ENCODE peak calls at places on chromosomes 1 and 21, in four cellular contexts. H is ovary, Q is transverse colon, V is sigmoid colon. R is an unnamed sample.

GRCh38 chr1:11598461-11598860 is 55.8 kb downstream of the FBXO2 start:
- DNase-seq in Q (no peak), V (no peak), H (no peak), R (no peak)

GRCh38 chr1:21818661-21819060 is 6.6 kb downstream of the LDLRAD2 start:
- DNase-seq in Q (peak; percentile 67), H (no peak), V (no peak), R (no peak)

GRCh38 chr1:93317207-93317606 is 28.5 kb upstream of the DR1 start:
- DNase-seq in V (no peak), Q (peak; percentile 18), H (no peak), R (peak; percentile 40)

GRCh38 chr1:246602194-246602593 is 35.9 kb downstream of the CNST start:
- DNase-seq in V (no peak), H (no peak), Q (no peak), R (no peak)

GRCh38 chr1:204461331-204462228 is 33.0 kb downstream of the PIK3C2B start:
- DNase-seq in Q (no peak), V (no peak), H (no peak), R (no peak)

GRCh38 chr1:2801535-2802291 is at the start of gene TTC34:
- DNase-seq in V (peak; percentile 61), Q (peak; percentile 28), H (peak; percentile 14), R (no peak)

GRCh38 chr1:147534386-147534785 is 6.9 kb upstream of the BCL9 start:
- DNase-seq in H (no peak), Q (no peak), V (no peak), R (no peak)

GRCh38 chr21:34944015-34944755 is 104.9 kb downstream of the RUNX1 start:
- DNase-seq in V (no peak), H (no peak), Q (no peak), R (no peak)

GRCh38 chr1:6801998-6802397 is 16.7 kb downstream of the CAMTA1 start:
- DNase-seq in H (no peak), Q (no peak), V (no peak), R (no peak)

GRCh38 chr1:208243522-208243850 is 698 bp downstream of the PLXNA2 start:
- DNase-seq in V (no peak), Q (no peak), H (no peak), R (no peak)

GRCh38 chr1:56811331-56811730 is 7.9 kb downstream of the FYB2 start:
- DNase-seq in H (no peak), V (no peak), Q (no peak), R (no peak)

GRCh38 chr21:46056450-46056903 is 41.4 kb upstream of the COL6A2 start:
- DNase-seq in V (peak; percentile 98), H (peak; percentile 94), Q (peak; percentile 74), R (peak; percentile 65)

GRCh38 chr1:204150702-204151561 is 912 bp downstream of the ETNK2 start:
- DNase-seq in Q (no peak), V (no peak), H (peak; percentile 64), R (peak; percentile 60)

DNA sequence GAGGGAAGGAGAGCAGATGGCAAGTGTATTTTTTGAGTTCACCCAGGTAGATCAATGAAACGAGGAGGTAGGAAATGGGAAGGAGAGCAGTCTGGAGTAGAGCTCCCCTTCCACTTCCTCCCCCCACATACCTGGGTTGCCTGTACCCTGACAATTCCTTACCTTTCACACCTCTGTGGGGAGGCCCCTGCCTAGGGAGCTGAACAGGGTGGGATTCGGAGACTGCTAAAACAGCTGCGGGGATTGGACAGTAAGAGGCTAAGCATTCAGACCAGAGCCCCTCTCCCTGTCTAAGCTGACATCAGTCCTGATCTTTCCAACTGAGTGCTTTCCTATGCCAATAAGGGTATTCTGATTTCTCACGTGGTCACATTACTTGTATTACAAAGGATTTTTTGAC is 14.5 kb downstream of the RCSD1 start:
- DNase-seq in H (no peak), Q (no peak), V (no peak), R (no peak)
- TF ChIP-seq POLR2A in H (no peak), Q (no peak), V (no peak), R (no peak)

GRCh38 chr1:227945891-227946623 is 1.7 kb downstream of the WNT9A start:
- DNase-seq in V (peak; percentile 91), Q (peak; percentile 79), H (peak; percentile 77), R (no peak)
- TF ChIP-seq EP300 in V (no peak), Q (no peak), H (no peak), R (no peak)

GRCh38 chr1:110591956-110592355 is 14.2 kb downstream of the KCNA2 start:
- DNase-seq in H (no peak), Q (no peak), V (no peak), R (no peak)

GRCh38 chr1:110587906-110588305 is 18.3 kb downstream of the KCNA2 start:
- DNase-seq in V (no peak), H (no peak), Q (no peak), R (no peak)

GRCh38 chr1:110588991-110589390 is 17.2 kb downstream of the KCNA2 start:
- DNase-seq in V (no peak), H (no peak), Q (no peak), R (no peak)

GRCh38 chr1:110585426-110585825 is 20.7 kb downstream of the KCNA2 start:
- DNase-seq in Q (no peak), V (no peak), H (no peak), R (no peak)

DNA sequence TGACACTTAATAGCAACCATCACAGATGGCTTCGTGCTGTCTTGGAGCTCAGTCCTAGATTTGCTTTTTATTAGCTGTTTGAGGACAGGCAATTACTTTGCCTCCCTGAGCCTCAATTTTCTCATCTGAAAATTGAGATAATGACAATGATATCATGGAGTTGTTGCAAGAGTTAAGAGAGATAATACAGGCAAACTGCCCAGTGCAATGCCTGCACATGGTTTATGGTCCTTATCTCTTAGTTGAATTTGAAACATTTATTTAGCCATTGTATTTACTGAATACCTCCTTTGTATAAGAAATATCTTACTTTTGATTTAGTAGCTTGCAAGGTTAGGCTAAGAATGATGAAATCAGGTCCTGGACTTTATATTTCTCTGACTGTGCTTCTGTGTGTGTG is 17.7 kb downstream of the KCNA2 start:
- DNase-seq in Q (no peak), H (no peak), V (no peak), R (no peak)
- TF ChIP-seq POLR2A in Q (no peak), H (no peak), V (no peak), R (no peak)

DNA sequence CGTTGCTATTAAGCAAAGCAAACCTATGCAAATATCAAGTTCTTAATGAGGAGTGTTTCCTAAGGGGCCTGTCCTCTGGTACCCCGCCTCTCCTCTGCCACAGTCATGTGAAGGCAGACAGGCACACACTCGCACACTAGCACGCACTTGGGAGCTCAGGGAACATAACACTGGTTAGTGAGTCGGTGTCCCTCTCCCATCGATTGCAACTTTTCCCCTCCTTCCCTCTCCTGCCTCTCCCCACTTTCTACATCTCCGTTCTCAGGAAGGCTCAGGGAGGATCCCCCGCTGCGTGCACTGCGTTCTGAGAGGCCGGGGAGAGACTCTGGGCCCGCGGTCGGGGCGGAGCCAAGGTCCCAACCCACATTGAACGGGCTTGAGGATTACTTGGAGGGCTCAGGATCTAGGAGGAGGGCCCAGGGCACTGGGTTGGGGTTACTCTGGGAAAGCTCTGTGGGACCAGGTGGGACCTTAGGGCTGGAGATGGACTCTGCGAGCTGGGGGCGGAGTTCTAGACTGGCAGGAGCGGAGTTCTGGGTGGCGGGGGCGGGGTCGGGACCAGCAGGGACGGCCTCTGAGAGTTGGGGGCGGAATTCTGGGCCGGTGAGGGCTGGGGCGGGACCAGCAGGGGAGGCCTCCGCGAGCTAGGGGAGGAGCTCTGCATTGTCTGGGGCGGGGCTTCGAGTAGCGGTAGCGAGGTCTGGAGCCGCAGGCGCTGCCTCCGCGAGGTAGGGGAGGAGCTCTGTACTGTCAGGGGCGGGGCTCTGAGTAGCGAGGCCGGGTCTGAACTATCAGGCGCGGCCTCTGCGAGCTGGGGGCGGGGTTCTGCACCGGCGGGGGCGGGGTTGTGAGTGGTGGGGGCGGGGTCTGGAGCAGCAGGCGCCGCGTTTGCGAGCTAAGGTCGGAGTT is 533 bp upstream of the LEPR start:
- DNase-seq in Q (peak; percentile 99), H (peak; percentile 99), V (peak; percentile 99), R (peak; percentile 96)
- TF ChIP-seq EP300 in Q (no peak), H (no peak), V (no peak), R (peak; percentile 62)

DNA sequence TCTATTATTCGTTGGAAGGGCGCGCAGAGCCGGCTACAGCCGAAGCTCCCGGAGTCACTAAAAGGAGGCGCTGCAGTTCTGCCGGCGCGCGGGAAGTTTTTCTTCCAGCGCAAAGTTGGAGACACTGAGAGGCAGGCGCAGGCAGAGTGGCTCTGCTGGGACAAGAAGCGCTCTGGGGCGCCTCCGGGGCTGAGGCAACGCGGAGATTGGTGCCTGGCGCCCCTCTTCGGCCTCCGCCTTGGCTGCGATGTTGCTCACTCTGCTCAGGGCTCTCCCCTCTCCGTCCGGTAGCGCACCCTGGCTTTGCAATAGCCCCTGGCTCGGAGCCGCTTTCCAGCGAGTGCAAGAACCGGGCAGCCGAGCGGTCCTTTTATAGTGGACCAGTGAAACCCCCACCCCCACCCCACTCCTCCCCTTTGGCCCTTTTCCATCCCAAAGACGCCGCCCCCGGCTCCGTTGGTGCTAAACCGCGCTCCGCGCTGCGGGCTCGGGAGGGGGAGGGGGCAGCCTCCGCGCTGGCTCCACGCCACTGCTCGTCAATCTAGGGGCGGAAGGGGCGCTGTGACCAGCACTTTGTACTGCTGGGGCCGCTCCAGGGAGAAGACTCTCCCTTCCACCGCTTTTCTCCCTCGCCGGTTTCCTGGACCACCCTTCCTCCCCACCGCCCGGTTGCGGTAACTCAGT is at the start of gene ADAMTS1:
- DNase-seq in Q (peak; percentile 76), H (peak; percentile 99), V (peak; percentile 98), R (peak; percentile 93)
- TF ChIP-seq POLR2A in Q (peak; percentile 90), H (peak; percentile 96), V (peak; percentile 89), R (peak; percentile 97)

DNA sequence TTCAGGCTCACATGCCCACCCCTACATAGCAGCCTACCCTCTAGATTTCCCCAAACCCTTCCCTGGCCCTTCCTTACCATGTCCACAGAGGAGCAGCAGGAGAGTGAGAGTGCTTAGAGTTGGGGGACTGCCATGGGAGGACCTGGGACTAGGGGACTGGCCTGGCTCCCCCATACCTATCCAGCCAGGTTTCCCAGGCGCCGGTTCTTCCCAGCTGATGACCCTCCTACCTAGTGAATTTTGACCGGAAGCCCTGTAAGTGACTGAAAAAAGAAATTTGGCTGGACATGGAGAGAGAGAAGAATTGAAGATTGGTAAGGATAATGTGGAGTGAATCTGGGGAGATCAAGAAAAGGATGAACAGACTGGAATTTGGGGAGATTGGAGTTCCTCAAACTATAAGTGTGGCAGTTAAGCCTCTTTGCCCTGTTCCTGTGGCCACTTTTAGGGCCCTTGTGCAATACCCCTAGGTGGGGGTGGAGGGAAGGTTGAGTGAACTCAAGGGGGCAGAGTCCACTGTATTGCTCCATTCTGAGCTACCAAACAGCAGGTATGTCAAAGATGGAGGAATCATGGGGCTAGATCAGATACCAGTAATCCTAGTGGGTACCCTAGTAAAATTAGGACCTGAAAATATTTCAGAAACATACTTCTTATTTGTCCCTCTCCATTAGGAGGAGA is 1.3 kb downstream of the HJV start:
- DNase-seq in Q (no peak), V (no peak), H (no peak), R (no peak)
- TF ChIP-seq EP300 in Q (no peak), V (no peak), H (no peak), R (no peak)